ENCODE peak calls at places on chromosomes 16 and 17, in five cellular contexts. K is right cardiac atrium; T is activated B cell treated with CpG ODN at 0.5 μM for 24 hours; C is stimulated activated effector memory CD8-positive, alpha-beta T cell treated with anti-CD3 and anti-CD28 coated beads, Interleukin-12 subunit alpha, Interleukin-12 subunit beta, amount 100 ng/mL, for 72 hours; U is heart right ventricle. V is an unnamed sample.

GRCh38 chr16:75377971-75378386 is 55.3 kb downstream of the CFDP1 start:
- ATAC-seq in K (no peak), T (no peak), C (no peak), U (peak; percentile 57), V (no peak)

GRCh38 chr17:69060835-69061234 is at the start of gene ABCA9:
- ATAC-seq in K (peak; percentile 90), T (no peak), C (no peak), U (peak; percentile 88), V (no peak)

GRCh38 chr16:1325673-1326371 is 7.6 kb upstream of the BAIAP3 start:
- ATAC-seq in K (peak; percentile 7), T (peak; percentile 25), C (peak; percentile 36), U (peak; percentile 13), V (peak; percentile 11)

GRCh38 chr16:9447699-9448098 is 356.3 kb downstream of the HAPSTR1 start:
- ATAC-seq in K (no peak), T (no peak), C (no peak), U (peak; percentile 13), V (no peak)

GRCh38 chr17:65277576-65277975 is 140.4 kb downstream of the RGS9 start:
- ATAC-seq in K (no peak), T (no peak), C (no peak), U (no peak), V (no peak)

GRCh38 chr16:58114827-58115825 is 14.1 kb downstream of the CFAP20 start:
- ATAC-seq in K (no peak), T (no peak), C (no peak), U (peak; percentile 46), V (no peak)

GRCh38 chr17:56785396-56785795 is 48.3 kb downstream of the C17orf67 start:
- ATAC-seq in K (no peak), T (no peak), C (no peak), U (no peak), V (no peak)

GRCh38 chr16:17548825-17549224 is 78.1 kb upstream of the XYLT1 start:
- ATAC-seq in K (no peak), T (no peak), C (peak; percentile 96), U (no peak), V (no peak)

GRCh38 chr16:89759742-89760366 is 38.5 kb downstream of the ZNF276 start:
- ATAC-seq in K (peak; percentile 34), T (no peak), C (no peak), U (no peak), V (no peak)

GRCh38 chr17:65047939-65048338 is 8.6 kb downstream of the GNA13 start:
- ATAC-seq in K (peak; percentile 44), T (peak; percentile 34), C (no peak), U (peak; percentile 53), V (no peak)